ENCODE peak calls at places on chromosome 7, in nine cellular contexts. One of them, this sample, is unnamed.

GRCh38 chr7:28812641-28813040 is 145.5 kb downstream of the TRIL start:
- DNase-seq in activated CD8-positive, alpha-beta T cell treated with anti-CD3 and anti-CD28 coated beads for 36 hours: no peak
- DNase-seq in stimulated activated CD8-positive, alpha-beta memory T cell treated with anti-CD3 and anti-CD28 coated beads, Interleukin-2, amount 100 ng/mL, for 1 hour: no peak
- DNase-seq in central memory CD8-positive, alpha-beta T cell: no peak
- DNase-seq in HTR-8/SVneo: no peak
- DNase-seq in CD4-positive, CD25-positive, alpha-beta regulatory T cell: no peak
- DNase-seq in ELR: no peak
- DNase-seq in right cardiac atrium: no peak
- DNase-seq in GM10248: no peak
- DNase-seq in this sample: no peak

GRCh38 chr7:11437987-11438386 is 394.0 kb downstream of the THSD7A start:
- DNase-seq in activated CD8-positive, alpha-beta T cell treated with anti-CD3 and anti-CD28 coated beads for 36 hours: no peak
- DNase-seq in stimulated activated CD8-positive, alpha-beta memory T cell treated with anti-CD3 and anti-CD28 coated beads, Interleukin-2, amount 100 ng/mL, for 1 hour: no peak
- DNase-seq in central memory CD8-positive, alpha-beta T cell: no peak
- DNase-seq in HTR-8/SVneo: no peak
- DNase-seq in CD4-positive, CD25-positive, alpha-beta regulatory T cell: no peak
- DNase-seq in ELR: peak; percentile 15
- DNase-seq in right cardiac atrium: no peak
- DNase-seq in GM10248: no peak
- DNase-seq in this sample: no peak

GRCh38 chr7:94111009-94111408 is 106.9 kb upstream of the BET1 start:
- DNase-seq in activated CD8-positive, alpha-beta T cell treated with anti-CD3 and anti-CD28 coated beads for 36 hours: no peak
- DNase-seq in stimulated activated CD8-positive, alpha-beta memory T cell treated with anti-CD3 and anti-CD28 coated beads, Interleukin-2, amount 100 ng/mL, for 1 hour: no peak
- DNase-seq in central memory CD8-positive, alpha-beta T cell: no peak
- DNase-seq in HTR-8/SVneo: no peak
- DNase-seq in CD4-positive, CD25-positive, alpha-beta regulatory T cell: no peak
- DNase-seq in ELR: no peak
- DNase-seq in right cardiac atrium: no peak
- DNase-seq in GM10248: no peak
- DNase-seq in this sample: no peak

GRCh38 chr7:138924551-138925225 is 56.5 kb downstream of the KIAA1549 start:
- DNase-seq in activated CD8-positive, alpha-beta T cell treated with anti-CD3 and anti-CD28 coated beads for 36 hours: no peak
- DNase-seq in stimulated activated CD8-positive, alpha-beta memory T cell treated with anti-CD3 and anti-CD28 coated beads, Interleukin-2, amount 100 ng/mL, for 1 hour: no peak
- DNase-seq in central memory CD8-positive, alpha-beta T cell: no peak
- DNase-seq in HTR-8/SVneo: no peak
- DNase-seq in CD4-positive, CD25-positive, alpha-beta regulatory T cell: no peak
- DNase-seq in ELR: no peak
- DNase-seq in right cardiac atrium: no peak
- DNase-seq in GM10248: no peak
- DNase-seq in this sample: peak; percentile 49

GRCh38 chr7:155533827-155534690 is 12.3 kb downstream of the CNPY1 start:
- DNase-seq in activated CD8-positive, alpha-beta T cell treated with anti-CD3 and anti-CD28 coated beads for 36 hours: peak; percentile 67
- DNase-seq in stimulated activated CD8-positive, alpha-beta memory T cell treated with anti-CD3 and anti-CD28 coated beads, Interleukin-2, amount 100 ng/mL, for 1 hour: no peak
- DNase-seq in central memory CD8-positive, alpha-beta T cell: no peak
- DNase-seq in HTR-8/SVneo: peak; percentile 27
- DNase-seq in CD4-positive, CD25-positive, alpha-beta regulatory T cell: no peak
- DNase-seq in ELR: peak; percentile 28
- DNase-seq in right cardiac atrium: no peak
- DNase-seq in GM10248: peak; percentile 76
- DNase-seq in this sample: no peak

GRCh38 chr7:138663741-138664710 is 37.1 kb downstream of the SVOPL start:
- DNase-seq in activated CD8-positive, alpha-beta T cell treated with anti-CD3 and anti-CD28 coated beads for 36 hours: peak; percentile 21
- DNase-seq in stimulated activated CD8-positive, alpha-beta memory T cell treated with anti-CD3 and anti-CD28 coated beads, Interleukin-2, amount 100 ng/mL, for 1 hour: no peak
- DNase-seq in central memory CD8-positive, alpha-beta T cell: no peak
- DNase-seq in HTR-8/SVneo: no peak
- DNase-seq in CD4-positive, CD25-positive, alpha-beta regulatory T cell: no peak
- DNase-seq in ELR: no peak
- DNase-seq in right cardiac atrium: no peak
- DNase-seq in GM10248: no peak
- DNase-seq in this sample: peak; percentile 10

GRCh38 chr7:129781856-129782256 is 170.3 kb downstream of the NRF1 start:
- DNase-seq in activated CD8-positive, alpha-beta T cell treated with anti-CD3 and anti-CD28 coated beads for 36 hours: no peak
- DNase-seq in stimulated activated CD8-positive, alpha-beta memory T cell treated with anti-CD3 and anti-CD28 coated beads, Interleukin-2, amount 100 ng/mL, for 1 hour: no peak
- DNase-seq in central memory CD8-positive, alpha-beta T cell: no peak
- DNase-seq in HTR-8/SVneo: no peak
- DNase-seq in CD4-positive, CD25-positive, alpha-beta regulatory T cell: no peak
- DNase-seq in ELR: no peak
- DNase-seq in right cardiac atrium: no peak
- DNase-seq in GM10248: no peak
- DNase-seq in this sample: no peak

GRCh38 chr7:127654404-127655392 is 2.7 kb downstream of the SND1 start:
- DNase-seq in activated CD8-positive, alpha-beta T cell treated with anti-CD3 and anti-CD28 coated beads for 36 hours: peak; percentile 7
- DNase-seq in stimulated activated CD8-positive, alpha-beta memory T cell treated with anti-CD3 and anti-CD28 coated beads, Interleukin-2, amount 100 ng/mL, for 1 hour: no peak
- DNase-seq in central memory CD8-positive, alpha-beta T cell: no peak
- DNase-seq in HTR-8/SVneo: no peak
- DNase-seq in CD4-positive, CD25-positive, alpha-beta regulatory T cell: no peak
- DNase-seq in ELR: peak; percentile 25
- DNase-seq in right cardiac atrium: no peak
- DNase-seq in GM10248: no peak
- DNase-seq in this sample: no peak

GRCh38 chr7:73892003-73892975 is 31.3 kb downstream of the TMEM270 start:
- DNase-seq in activated CD8-positive, alpha-beta T cell treated with anti-CD3 and anti-CD28 coated beads for 36 hours: no peak
- DNase-seq in stimulated activated CD8-positive, alpha-beta memory T cell treated with anti-CD3 and anti-CD28 coated beads, Interleukin-2, amount 100 ng/mL, for 1 hour: no peak
- DNase-seq in central memory CD8-positive, alpha-beta T cell: no peak
- DNase-seq in HTR-8/SVneo: no peak
- DNase-seq in CD4-positive, CD25-positive, alpha-beta regulatory T cell: no peak
- DNase-seq in ELR: peak; percentile 70
- DNase-seq in right cardiac atrium: no peak
- DNase-seq in GM10248: no peak
- DNase-seq in this sample: no peak